ENCODE peak calls at places on chromosomes 3 and 15, in nine cellular contexts. E, A, H, X, V, Y, N, F and D are unnamed samples. For H3K4me1, the result is how much of the 10 kb centered on the place peaks cover.

GRCh38 chr15:99998661-99999101 is 265.4 kb upstream of the LYSMD4 start:
- DNase-seq in E (peak), A (no peak), H (no peak), X (no peak), V (peak), Y (no peak), N (no peak), F (no peak), D (no peak)

GRCh38 chr3:57434041-57434440 is 110.1 kb downstream of the DNAH12 start:
- DNase-seq in E (no peak), A (no peak), H (no peak), X (no peak), V (no peak), Y (no peak), N (no peak), F (no peak), D (no peak)

GRCh38 chr3:105387122-105387751 is 20.5 kb downstream of the ALCAM start:
- DNase-seq in E (no peak), A (no peak), H (no peak), X (no peak), V (no peak), Y (peak), N (no peak), F (no peak), D (no peak)

GRCh38 chr3:3705090-3705775 is 94.0 kb upstream of the LRRN1 start:
- DNase-seq in E (peak), A (no peak), H (no peak), X (no peak), V (no peak), Y (no peak), N (no peak), F (no peak), D (no peak)

GRCh38 chr15:82850731-82851130 is 41.3 kb downstream of the WHAMM start:
- DNase-seq in E (no peak), A (no peak), H (no peak), X (no peak), V (peak), Y (no peak), N (no peak), F (no peak), D (no peak)

GRCh38 chr3:171286580-171287249 is 173.5 kb downstream of the TNIK start:
- DNase-seq in E (no peak), A (no peak), H (no peak), X (no peak), V (no peak), Y (no peak), N (no peak), F (no peak), D (no peak)

GRCh38 chr15:66650433-66650832 is 51.6 kb upstream of the SMAD6 start:
- DNase-seq in E (no peak), A (peak), H (peak), X (no peak), V (no peak), Y (no peak), N (no peak), F (no peak), D (peak)

GRCh38 chr3:179898024-179898423 is 138.7 kb downstream of the PEX5L start:
- DNase-seq in E (peak), A (no peak), H (no peak), X (no peak), V (no peak), Y (no peak), N (peak), F (no peak), D (no peak)

GRCh38 chr3:164533275-164533674 is 545.0 kb downstream of the SI start:
- DNase-seq in E (no peak), A (no peak), H (no peak), X (no peak), V (no peak), Y (no peak), N (no peak), F (no peak), D (no peak)

GRCh38 chr15:60585743-60586708 is 107.1 kb upstream of the ICE2 start:
- DNase-seq in E (peak), A (peak), H (peak), X (no peak), V (peak), Y (peak), N (no peak), F (peak), D (no peak)

GRCh38 chr3:99651561-99651960 is 13.2 kb downstream of the COL8A1 start:
- DNase-seq in E (no peak), A (peak), H (peak), X (no peak), V (no peak), Y (peak), N (no peak), F (no peak), D (no peak)

GRCh38 chr3:45475145-45475544 is 86.8 kb downstream of the LARS2 start:
- DNase-seq in E (no peak), A (no peak), H (no peak), X (no peak), V (no peak), Y (no peak), N (no peak), F (no peak), D (no peak)

GRCh38 chr15:59632714-59633113 is 21.1 kb downstream of the GCNT3 start:
- DNase-seq in E (peak), A (no peak), H (no peak), X (no peak), V (no peak), Y (no peak), N (peak), F (no peak), D (no peak)

GRCh38 chr3:40800343-40800742 is 275.6 kb downstream of the ZNF621 start:
- DNase-seq in E (peak), A (peak), H (no peak), X (no peak), V (no peak), Y (peak), N (no peak), F (no peak), D (no peak)

GRCh38 chr3:31762888-31763351 is 218.1 kb downstream of the OSBPL10 start:
- DNase-seq in E (no peak), A (no peak), H (no peak), X (no peak), V (no peak), Y (peak), N (no peak), F (no peak), D (no peak)

GRCh38 chr3:42501681-42502428 is 588 bp upstream of the VIPR1 start:
- DNase-seq in E (peak), A (peak), H (no peak), X (peak), V (peak), Y (no peak), N (no peak), F (peak), D (peak)

GRCh38 chr3:106482436-106482835 is 613.6 kb upstream of the CBLB start:
- DNase-seq in E (no peak), A (no peak), H (no peak), X (no peak), V (no peak), Y (no peak), N (no peak), F (no peak), D (no peak)

GRCh38 chr15:79115971-79116370 is 25.4 kb upstream of the RASGRF1 start:
- DNase-seq in E (no peak), A (no peak), H (no peak), X (no peak), V (no peak), Y (no peak), N (no peak), F (no peak), D (no peak)

GRCh38 chr3:139835830-139836655 is 98.9 kb upstream of the CLSTN2 start:
- DNase-seq in E (no peak), A (no peak), H (no peak), X (peak), V (no peak), Y (no peak), N (no peak), F (no peak), D (no peak)

GRCh38 chr15:66698318-66698961 is 3.6 kb upstream of the SMAD6 start:
- DNase-seq in E (peak), A (peak), H (no peak), X (no peak), V (peak), Y (peak), N (no peak), F (no peak), D (peak)

GRCh38 chr3:48715179-48715800 is 1.7 kb downstream of the IP6K2 start:
- DNase-seq in E (no peak), A (no peak), H (no peak), X (no peak), V (no peak), Y (no peak), N (no peak), F (no peak), D (no peak)

GRCh38 chr3:138381950-138382715 is 33.8 kb downstream of the MRAS start:
- DNase-seq in E (no peak), A (peak), H (peak), X (no peak), V (peak), Y (no peak), N (no peak), F (no peak), D (peak)

GRCh38 chr3:116155830-116156229 is 289.5 kb downstream of the LSAMP start:
- DNase-seq in E (no peak), A (no peak), H (no peak), X (no peak), V (no peak), Y (no peak), N (no peak), F (no peak), D (no peak)

GRCh38 chr15:71337197-71337845 is 222.1 kb downstream of the THSD4 start:
- DNase-seq in E (peak), A (no peak), H (no peak), X (no peak), V (no peak), Y (no peak), N (peak), F (no peak), D (no peak)

GRCh38 chr3:13544293-13544831 is 4.6 kb upstream of the FBLN2 start:
- DNase-seq in E (no peak), A (no peak), H (no peak), X (no peak), V (no peak), Y (peak), N (no peak), F (peak), D (peak)

GRCh38 chr3:55453871-55454496 is 33.1 kb downstream of the WNT5A start:
- DNase-seq in E (no peak), A (no peak), H (no peak), X (no peak), V (no peak), Y (no peak), N (no peak), F (no peak), D (no peak)

GRCh38 chr3:42868841-42869240 is 6.8 kb downstream of the CYP8B1 start:
- DNase-seq in E (peak), A (no peak), H (no peak), X (no peak), V (no peak), Y (no peak), N (no peak), F (no peak), D (no peak)

GRCh38 chr15:85756411-85757072 is 38.2 kb downstream of the KLHL25 start:
- DNase-seq in E (no peak), A (no peak), H (peak), X (no peak), V (no peak), Y (no peak), N (no peak), F (no peak), D (no peak)

GRCh38 chr3:17478673-17479072 is 263.8 kb downstream of the TBC1D5 start:
- DNase-seq in E (no peak), A (no peak), H (no peak), X (no peak), V (no peak), Y (peak), N (no peak), F (no peak), D (no peak)

GRCh38 chr3:10459954-10460754 is 45.2 kb downstream of the ATP2B2 start:
- DNase-seq in E (peak), A (no peak), H (no peak), X (no peak), V (peak), Y (peak), N (peak), F (peak), D (peak)

GRCh38 chr3:42843730-42844713 is 31.7 kb downstream of the CYP8B1 start:
- DNase-seq in E (peak), A (peak), H (peak), X (no peak), V (no peak), Y (no peak), N (no peak), F (no peak), D (no peak)

GRCh38 chr3:178352300-178353021 is 183.8 kb upstream of the KCNMB2 start:
- DNase-seq in E (no peak), A (no peak), H (no peak), X (no peak), V (no peak), Y (peak), N (peak), F (no peak), D (no peak)

GRCh38 chr3:141354517-141354916 is 13.8 kb upstream of the ZBTB38 start:
- DNase-seq in E (no peak), A (no peak), H (no peak), X (no peak), V (no peak), Y (no peak), N (no peak), F (no peak), D (no peak)

GRCh38 chr15:48976444-48977088 is 12.8 kb upstream of the SHC4 start:
- DNase-seq in E (peak), A (no peak), H (no peak), X (peak), V (no peak), Y (no peak), N (no peak), F (no peak), D (no peak)

GRCh38 chr3:195162033-195162669 is 108.8 kb downstream of the XXYLT1 start:
- DNase-seq in E (no peak), A (peak), H (no peak), X (no peak), V (no peak), Y (no peak), N (no peak), F (no peak), D (no peak)

GRCh38 chr3:5347486-5347885 is 160.0 kb downstream of the EDEM1 start:
- DNase-seq in E (no peak), A (no peak), H (no peak), X (no peak), V (no peak), Y (no peak), N (no peak), F (no peak), D (no peak)

GRCh38 chr3:58151637-58152036 is 59.1 kb downstream of the DNASE1L3 start:
- DNase-seq in E (no peak), A (peak), H (no peak), X (no peak), V (no peak), Y (no peak), N (no peak), F (no peak), D (no peak)

GRCh38 chr15:38652998-38653397 is 88.4 kb upstream of the RASGRP1 start:
- DNase-seq in E (no peak), A (no peak), H (no peak), X (no peak), V (no peak), Y (no peak), N (no peak), F (peak), D (no peak)

GRCh38 chr15:32853667-32854066 is 135.9 kb downstream of the GREM1 start:
- DNase-seq in E (peak), A (no peak), H (no peak), X (no peak), V (no peak), Y (no peak), N (no peak), F (no peak), D (no peak)

GRCh38 chr15:32855942-32856341 is 138.1 kb downstream of the GREM1 start:
- DNase-seq in E (peak), A (no peak), H (no peak), X (no peak), V (no peak), Y (peak), N (peak), F (no peak), D (no peak)

GRCh38 chr15:32857732-32858131 is 139.9 kb downstream of the GREM1 start:
- DNase-seq in E (no peak), A (no peak), H (no peak), X (no peak), V (no peak), Y (no peak), N (no peak), F (no peak), D (no peak)

GRCh38 chr15:32859246-32859645 is 141.4 kb downstream of the GREM1 start:
- DNase-seq in E (no peak), A (no peak), H (no peak), X (no peak), V (no peak), Y (no peak), N (no peak), F (no peak), D (no peak)

DNA sequence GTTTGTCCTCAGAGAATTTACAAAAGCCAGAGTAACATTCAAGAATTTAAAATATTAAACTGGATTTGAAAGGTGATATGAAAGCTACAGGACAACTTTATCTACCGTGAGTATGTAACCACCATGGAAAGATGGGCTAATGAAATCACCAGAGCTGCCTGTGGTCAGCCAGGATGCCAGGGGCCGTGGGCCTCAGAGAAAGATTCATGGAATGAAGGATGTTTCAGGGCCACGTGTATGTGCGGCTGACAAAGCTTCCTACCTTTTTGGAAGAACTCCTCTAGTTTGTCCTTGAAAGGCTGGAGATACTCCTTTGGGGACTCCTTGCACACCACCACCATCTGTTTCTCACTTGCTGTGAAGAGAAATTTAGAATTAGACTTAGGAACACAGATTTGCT is 138.9 kb downstream of the GREM1 start:
- DNase-seq in E (no peak), A (no peak), H (no peak), X (no peak), V (no peak), Y (peak), N (no peak), F (no peak), D (no peak)
- H3K27ac ChIP-seq in E (no peak), A (peak), H (no peak), X (no peak), V (no peak), Y (peak), N (no peak), F (no peak), D (no peak)

GRCh38 chr3:11638669-11639402 is 4.9 kb downstream of the VGLL4 start:
- DNase-seq in E (peak), A (no peak), H (no peak), X (no peak), V (no peak), Y (peak), N (no peak), F (no peak), D (no peak)

GRCh38 chr3:11640009-11640673 is 3.6 kb downstream of the VGLL4 start:
- DNase-seq in E (no peak), A (no peak), H (no peak), X (no peak), V (no peak), Y (no peak), N (no peak), F (no peak), D (no peak)

GRCh38 chr3:11635671-11636371 is 7.9 kb downstream of the VGLL4 start:
- DNase-seq in E (no peak), A (no peak), H (no peak), X (no peak), V (no peak), Y (no peak), N (no peak), F (no peak), D (no peak)

GRCh38 chr3:11636372-11636760 is 7.3 kb downstream of the VGLL4 start:
- DNase-seq in E (no peak), A (no peak), H (no peak), X (no peak), V (no peak), Y (no peak), N (no peak), F (no peak), D (no peak)

DNA sequence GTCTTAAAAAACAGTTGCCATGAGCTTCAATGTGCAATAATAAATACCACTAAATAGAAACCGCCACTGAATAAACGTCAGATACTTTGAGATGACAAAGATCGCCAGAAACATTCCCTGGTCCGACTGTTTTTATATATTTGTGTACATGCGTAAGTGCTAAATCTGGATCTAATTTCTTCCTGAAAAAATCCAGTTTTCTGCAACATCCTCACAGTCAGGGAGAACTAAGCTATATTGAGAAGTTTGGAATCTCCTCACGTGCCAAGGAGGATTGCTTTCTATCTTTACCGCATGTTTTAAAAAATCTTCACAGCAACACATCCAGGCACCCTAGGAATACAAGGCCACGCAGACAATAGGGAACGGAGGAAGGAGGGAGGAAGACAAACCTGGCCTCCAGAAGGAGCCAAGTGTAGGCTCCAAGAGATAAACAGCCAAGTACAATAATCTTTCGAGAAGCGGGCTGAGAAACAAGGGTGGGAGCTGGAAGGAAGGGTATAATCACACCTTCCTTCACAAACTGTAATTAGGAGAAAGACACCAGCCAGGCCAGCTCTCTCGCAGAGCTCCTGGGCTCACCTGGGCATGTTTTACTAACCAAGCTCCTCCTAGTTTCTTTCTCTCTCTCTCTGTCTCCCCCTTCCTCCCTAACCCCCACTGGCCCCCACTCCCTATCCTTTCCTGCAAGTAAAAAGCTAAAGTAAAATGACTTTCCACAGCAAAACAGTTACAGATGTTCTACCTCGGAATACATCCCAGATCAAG is 5.6 kb downstream of the VGLL4 start:
- DNase-seq in E (no peak), A (no peak), H (no peak), X (no peak), V (no peak), Y (peak), N (no peak), F (no peak), D (no peak)
- H3K4me1 ChIP-seq in E (under half), A (under half), H (under half), X (under half), V (half or more), Y (half or more), N (under half), F (under half), D (half or more)

GRCh38 chr3:117820900-117821299 is 1111.3 kb downstream of the TUSC7 start:
- DNase-seq in E (no peak), A (no peak), H (no peak), X (no peak), V (no peak), Y (no peak), N (no peak), F (no peak), D (no peak)
- H3K4me3 ChIP-seq in E (no peak), A (no peak), H (no peak), X (no peak), V (no peak), Y (no peak), N (no peak), F (no peak), D (no peak)

DNA sequence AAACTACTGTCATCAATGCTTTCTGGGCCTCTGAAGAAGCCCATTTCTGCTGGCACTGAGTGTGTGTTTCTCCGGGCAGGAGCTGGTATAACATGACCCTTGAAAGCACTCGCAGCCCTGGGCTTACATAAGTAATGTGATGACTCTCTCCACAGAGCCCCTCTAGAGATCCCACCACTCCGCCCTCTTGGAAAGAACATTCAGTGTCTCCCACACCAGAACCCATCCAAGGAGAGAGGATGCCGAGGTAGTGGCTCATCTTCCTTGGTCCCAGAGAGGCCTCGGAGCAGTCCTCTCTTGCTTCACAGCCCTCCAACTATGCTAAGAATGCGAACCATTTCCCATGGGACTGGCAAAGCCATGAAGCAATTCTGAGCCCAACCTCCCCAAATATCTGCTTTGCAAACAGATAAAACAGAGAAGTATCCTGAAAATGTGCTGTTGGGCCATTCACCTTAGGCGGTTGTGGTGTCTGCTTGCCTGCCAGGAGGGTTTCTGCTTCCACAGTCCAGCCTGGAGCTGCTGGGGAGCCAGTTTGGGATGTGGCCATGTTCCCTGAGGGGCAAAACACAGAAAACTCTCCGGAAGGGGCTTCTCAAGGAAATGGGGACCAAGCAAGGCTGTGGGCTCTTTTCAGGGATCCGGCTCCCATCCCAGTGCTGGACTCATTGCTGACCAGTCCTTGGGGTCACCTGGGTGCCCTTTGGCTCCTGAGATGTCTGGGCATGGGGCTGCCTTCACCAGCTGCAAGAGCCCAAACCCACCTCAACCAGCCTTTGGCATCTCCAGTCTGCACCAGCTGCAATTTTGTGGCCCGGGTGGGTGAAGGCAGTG is 47.3 kb downstream of the AMOTL2 start:
- DNase-seq in E (peak), A (peak), H (peak), X (no peak), V (no peak), Y (peak), N (peak), F (no peak), D (peak)
- H3K27ac ChIP-seq in E (peak), A (peak), H (peak), X (peak), V (no peak), Y (peak), N (peak), F (no peak), D (peak)